ENCODE peak calls at places on chromosome 11, in nine cellular contexts. R is osteocyte, S is endothelial cell, K is adrenal gland, E is ovary, M is mucosa of descending colon, I is body of pancreas, G is brain microvascular endothelial cell, Y is fibroblast of lung. L is an unnamed sample.

GRCh38 chr11:86676533-86677154 is 4.2 kb upstream of the ME3 start:
- DNase-seq in R (no peak), S (peak), K (no peak), E (no peak), M (peak), I (no peak), G (no peak), Y (no peak), L (no peak)

GRCh38 chr11:117072517-117073218 is 25.6 kb downstream of the SIK3 start:
- DNase-seq in R (no peak), S (no peak), K (no peak), E (no peak), M (no peak), I (no peak), G (peak), Y (peak), L (peak)

GRCh38 chr11:33310720-33311500 is 53.7 kb downstream of the HIPK3 start:
- DNase-seq in R (no peak), S (no peak), K (no peak), E (no peak), M (no peak), I (no peak), G (peak), Y (no peak), L (no peak)

GRCh38 chr11:100151944-100152343 is 535.1 kb upstream of the ARHGAP42 start:
- DNase-seq in R (no peak), S (no peak), K (peak), E (no peak), M (no peak), I (no peak), G (peak), Y (no peak), L (peak)

GRCh38 chr11:108857382-108857781 is 192.5 kb downstream of the DDX10 start:
- DNase-seq in R (no peak), S (no peak), K (no peak), E (peak), M (no peak), I (peak), G (no peak), Y (no peak), L (no peak)

GRCh38 chr11:9039194-9039593 is 35.4 kb upstream of the NRIP3 start:
- DNase-seq in R (no peak), S (no peak), K (no peak), E (no peak), M (no peak), I (no peak), G (no peak), Y (no peak), L (no peak)

GRCh38 chr11:67024410-67024809 is 1.5 kb downstream of the SYT12 start:
- DNase-seq in R (no peak), S (no peak), K (no peak), E (no peak), M (no peak), I (no peak), G (no peak), Y (no peak), L (no peak)

GRCh38 chr11:70097783-70098182 is 19.7 kb downstream of the ANO1 start:
- DNase-seq in R (no peak), S (no peak), K (no peak), E (no peak), M (no peak), I (no peak), G (no peak), Y (no peak), L (no peak)

GRCh38 chr11:46555269-46556054 is 38.4 kb downstream of the AMBRA1 start:
- DNase-seq in R (no peak), S (no peak), K (no peak), E (no peak), M (no peak), I (no peak), G (peak), Y (peak), L (peak)

GRCh38 chr11:131666617-131667016 is 296.2 kb downstream of the NTM start:
- DNase-seq in R (no peak), S (no peak), K (no peak), E (no peak), M (no peak), I (no peak), G (no peak), Y (peak), L (peak)

GRCh38 chr11:124672531-124673215 is 866 bp downstream of the SIAE start:
- DNase-seq in R (no peak), S (no peak), K (no peak), E (no peak), M (no peak), I (no peak), G (no peak), Y (no peak), L (no peak)

GRCh38 chr11:102319544-102319943 is 2.3 kb downstream of the BIRC3 start:
- DNase-seq in R (no peak), S (no peak), K (no peak), E (no peak), M (no peak), I (no peak), G (no peak), Y (no peak), L (no peak)

GRCh38 chr11:112085822-112086421 is 634 bp downstream of the TIMM8B start:
- DNase-seq in R (no peak), S (no peak), K (peak), E (no peak), M (no peak), I (peak), G (peak), Y (peak), L (peak)

GRCh38 chr11:97965849-97966646 is 1054.7 kb upstream of the CNTN5 start:
- DNase-seq in R (no peak), S (no peak), K (no peak), E (no peak), M (no peak), I (no peak), G (peak), Y (peak), L (peak)

GRCh38 chr11:63854696-63855095 is 15.8 kb downstream of the MARK2 start:
- DNase-seq in R (no peak), S (no peak), K (no peak), E (no peak), M (no peak), I (no peak), G (no peak), Y (no peak), L (no peak)

GRCh38 chr11:66107600-66108151 is 37.6 kb downstream of the PACS1 start:
- DNase-seq in R (peak), S (no peak), K (no peak), E (no peak), M (no peak), I (no peak), G (no peak), Y (no peak), L (no peak)

GRCh38 chr11:63929616-63930015 is 9.2 kb upstream of the NAA40 start:
- DNase-seq in R (no peak), S (no peak), K (no peak), E (no peak), M (no peak), I (no peak), G (no peak), Y (no peak), L (no peak)

GRCh38 chr11:93392862-93393261 is 62.3 kb downstream of the DEUP1 start:
- DNase-seq in R (no peak), S (no peak), K (no peak), E (no peak), M (no peak), I (no peak), G (no peak), Y (no peak), L (no peak)

GRCh38 chr11:9600651-9601040 is 27.2 kb downstream of the WEE1 start:
- DNase-seq in R (no peak), S (no peak), K (no peak), E (no peak), M (no peak), I (no peak), G (no peak), Y (no peak), L (no peak)

GRCh38 chr11:130086627-130087026 is 16.9 kb downstream of the APLP2 start:
- DNase-seq in R (no peak), S (no peak), K (no peak), E (no peak), M (no peak), I (no peak), G (no peak), Y (no peak), L (no peak)

GRCh38 chr11:133663135-133663534 is 130.8 kb upstream of the OPCML start:
- DNase-seq in R (no peak), S (no peak), K (no peak), E (no peak), M (no peak), I (no peak), G (no peak), Y (no peak), L (no peak)

GRCh38 chr11:69212121-69213110 is 56.7 kb downstream of the SMIM38 start:
- DNase-seq in R (peak), S (no peak), K (no peak), E (no peak), M (no peak), I (no peak), G (no peak), Y (no peak), L (no peak)

GRCh38 chr11:77106321-77106720 is 3.7 kb downstream of the OMP start:
- DNase-seq in R (no peak), S (no peak), K (peak), E (no peak), M (peak), I (peak), G (no peak), Y (no peak), L (no peak)

GRCh38 chr11:20022363-20023081 is 137.8 kb downstream of the DBX1 start:
- DNase-seq in R (no peak), S (peak), K (no peak), E (peak), M (no peak), I (peak), G (peak), Y (peak), L (no peak)

GRCh38 chr11:124174001-124174400 is 9.1 kb upstream of the OR10D3 start:
- DNase-seq in R (no peak), S (peak), K (no peak), E (no peak), M (no peak), I (no peak), G (peak), Y (peak), L (peak)

GRCh38 chr11:83292709-83293435 is 6.7 kb upstream of the CCDC90B start:
- DNase-seq in R (no peak), S (peak), K (peak), E (no peak), M (no peak), I (peak), G (peak), Y (peak), L (peak)

GRCh38 chr11:1553808-1554594 is 18.1 kb downstream of the DUSP8 start:
- DNase-seq in R (no peak), S (no peak), K (no peak), E (no peak), M (peak), I (peak), G (no peak), Y (no peak), L (no peak)

GRCh38 chr11:29159552-29160465 is 857.0 kb downstream of the KCNA4 start:
- DNase-seq in R (no peak), S (peak), K (peak), E (no peak), M (peak), I (peak), G (peak), Y (peak), L (peak)

GRCh38 chr11:103671143-103671651 is 365.2 kb upstream of the DDI1 start:
- DNase-seq in R (no peak), S (no peak), K (no peak), E (no peak), M (no peak), I (no peak), G (no peak), Y (no peak), L (no peak)
- TF ChIP-seq CTCF in R (no peak), S (peak), K (no peak), E (no peak), M (no peak), I (no peak), G (peak), Y (no peak), L (peak)

DNA sequence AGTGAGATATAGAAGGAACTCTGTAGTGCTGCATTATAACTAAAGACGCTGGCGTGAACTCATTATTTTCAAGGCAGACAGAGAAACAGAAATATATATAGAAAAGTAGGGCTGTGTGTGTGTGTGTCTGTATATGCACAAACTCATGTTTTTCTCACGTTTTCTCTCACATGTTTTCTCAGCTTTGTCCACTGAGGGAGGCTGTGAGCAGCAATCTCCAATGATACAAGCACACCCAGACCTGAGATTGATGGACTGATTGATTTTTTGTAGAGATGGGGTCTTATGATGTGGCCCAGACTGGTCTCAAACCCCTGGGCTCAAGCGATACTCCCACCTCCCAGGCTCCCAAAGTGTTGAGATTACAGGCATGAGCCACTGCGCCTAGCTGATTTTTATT is 122.5 kb downstream of the SERGEF start:
- DNase-seq in R (no peak), S (no peak), K (no peak), E (no peak), M (no peak), I (no peak), G (no peak), Y (peak), L (no peak)
- TF ChIP-seq CTCF in R (peak), S (no peak), K (no peak), E (no peak), M (no peak), I (no peak), G (no peak), Y (peak), L (no peak)

GRCh38 chr11:62787005-62787759 is at the start of gene TMEM179B:
- DNase-seq in R (peak), S (peak), K (peak), E (peak), M (peak), I (peak), G (peak), Y (peak), L (peak)
- TF ChIP-seq CTCF in R (peak), S (peak), K (peak), E (peak), M (peak), I (peak), G (peak), Y (peak), L (no peak)

DNA sequence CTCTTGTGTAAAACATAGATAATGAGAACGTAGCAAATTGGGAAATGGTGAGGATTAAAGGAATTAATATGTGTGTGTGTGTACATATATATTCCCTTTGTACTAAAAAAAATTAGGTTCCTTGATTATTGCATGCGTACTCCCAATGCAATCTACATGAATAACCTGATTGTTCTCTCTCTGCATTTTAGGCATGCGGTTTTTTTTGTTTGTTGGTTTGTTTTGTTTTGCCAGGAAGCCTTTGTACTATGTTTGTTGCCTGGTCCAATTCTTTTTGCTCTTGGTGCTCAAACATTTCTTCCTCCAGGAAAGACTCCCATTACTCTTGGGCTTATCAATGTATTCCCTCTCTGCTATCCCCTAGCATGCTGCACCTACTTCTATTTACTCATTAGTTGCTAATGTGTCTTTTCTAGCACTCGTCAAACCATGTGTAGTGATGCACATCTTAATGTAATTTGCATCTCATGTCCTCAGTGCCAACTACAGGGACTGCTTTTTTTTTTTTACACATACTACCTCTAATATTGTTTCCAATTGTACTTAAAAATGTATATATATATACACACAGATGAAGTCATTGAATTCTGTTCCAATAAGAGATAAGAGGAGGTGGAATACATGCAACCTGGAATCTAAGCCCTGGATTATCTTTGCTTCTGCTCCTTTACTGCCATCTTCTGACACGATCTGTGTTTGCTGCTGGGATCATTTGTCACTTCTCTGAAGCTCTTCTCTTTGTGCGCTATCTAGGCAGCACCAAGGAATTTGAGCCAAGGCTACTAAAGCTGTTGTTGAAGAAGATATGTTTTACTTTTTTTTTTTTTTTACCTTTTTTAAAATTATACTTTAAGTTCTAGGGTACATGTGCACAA is 197.2 kb upstream of the ANO3 start:
- DNase-seq in R (no peak), S (peak), K (no peak), E (no peak), M (no peak), I (no peak), G (peak), Y (peak), L (no peak)
- TF ChIP-seq CTCF in R (peak), S (no peak), K (no peak), E (no peak), M (no peak), I (no peak), G (peak), Y (peak), L (peak)

GRCh38 chr11:363948-364761 is 5.1 kb upstream of the B4GALNT4 start:
- DNase-seq in R (no peak), S (no peak), K (no peak), E (peak), M (peak), I (peak), G (no peak), Y (no peak), L (peak)
- TF ChIP-seq CTCF in R (peak), S (no peak), K (no peak), E (no peak), M (peak), I (peak), G (peak), Y (peak), L (peak)

GRCh38 chr11:40130427-40130826 is 1329.0 kb downstream of the LRRC4C start:
- DNase-seq in R (no peak), S (peak), K (no peak), E (no peak), M (no peak), I (no peak), G (no peak), Y (no peak), L (no peak)
- TF ChIP-seq CTCF in R (no peak), S (no peak), K (no peak), E (no peak), M (no peak), I (no peak), G (no peak), Y (no peak), L (no peak)

GRCh38 chr11:11987503-11988022 is 20.9 kb downstream of the DKK3 start:
- DNase-seq in R (no peak), S (no peak), K (no peak), E (no peak), M (no peak), I (no peak), G (peak), Y (peak), L (peak)
- TF ChIP-seq CTCF in R (peak), S (peak), K (peak), E (no peak), M (no peak), I (no peak), G (peak), Y (peak), L (peak)

GRCh38 chr11:119723243-119723951 is 5.6 kb downstream of the NECTIN1 start:
- DNase-seq in R (no peak), S (no peak), K (no peak), E (no peak), M (no peak), I (no peak), G (no peak), Y (no peak), L (no peak)

GRCh38 chr11:119723952-119724325 is 5.1 kb downstream of the NECTIN1 start:
- DNase-seq in R (no peak), S (no peak), K (no peak), E (no peak), M (no peak), I (no peak), G (no peak), Y (no peak), L (no peak)

GRCh38 chr11:119720311-119720710 is 8.7 kb downstream of the NECTIN1 start:
- DNase-seq in R (no peak), S (no peak), K (no peak), E (no peak), M (no peak), I (no peak), G (no peak), Y (no peak), L (no peak)

GRCh38 chr11:119722281-119722794 is 6.7 kb downstream of the NECTIN1 start:
- DNase-seq in R (no peak), S (no peak), K (no peak), E (no peak), M (peak), I (peak), G (no peak), Y (no peak), L (no peak)

DNA sequence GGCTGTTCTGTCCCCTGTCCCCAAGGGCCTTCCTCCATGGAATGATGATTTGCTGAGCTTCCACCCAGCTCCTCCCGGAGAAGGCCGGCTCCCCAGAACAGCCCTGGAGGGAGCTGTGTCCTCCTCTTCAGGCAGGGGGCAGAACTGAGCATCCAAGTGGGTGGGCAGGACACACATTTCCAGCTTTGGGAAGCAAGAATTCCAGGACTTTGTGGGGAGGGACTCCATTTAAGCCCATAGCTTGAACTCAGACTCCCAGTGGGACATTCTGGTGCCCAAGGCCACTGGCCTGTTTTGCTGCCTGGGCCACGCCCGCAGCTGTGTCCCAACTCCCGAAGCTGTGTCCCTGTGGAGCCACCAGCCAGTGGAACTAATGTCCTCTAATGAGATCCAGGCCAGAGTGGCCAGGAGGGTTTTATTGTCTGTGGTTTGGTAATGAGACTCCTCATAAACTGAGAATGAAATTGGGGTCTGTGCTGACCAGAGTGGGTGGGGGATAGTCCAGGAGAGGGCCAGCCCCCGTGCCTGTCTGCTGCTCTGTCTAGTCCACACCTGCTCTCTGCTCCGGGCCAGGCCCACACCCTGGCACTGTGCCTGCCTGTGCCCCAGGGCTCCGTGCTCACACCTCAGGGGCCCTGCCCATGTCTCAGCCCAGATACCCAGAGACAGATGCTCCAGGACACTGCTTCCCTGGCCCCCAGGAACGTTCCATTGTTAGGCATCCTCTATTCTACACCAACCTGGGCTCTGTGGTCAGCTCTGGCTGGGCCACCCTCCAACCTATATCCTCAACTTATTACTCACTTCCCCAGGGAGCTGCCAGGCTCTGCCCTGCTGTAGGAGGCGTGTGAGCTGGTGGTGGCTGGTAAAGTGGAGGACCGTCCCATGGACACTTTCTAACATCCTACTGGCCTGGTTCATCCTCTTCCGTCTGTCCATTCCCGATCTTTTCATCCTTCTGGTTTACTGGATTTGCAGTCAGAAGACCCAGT is 7.6 kb downstream of the NECTIN1 start:
- DNase-seq in R (no peak), S (peak), K (no peak), E (no peak), M (peak), I (peak), G (no peak), Y (no peak), L (peak)
- TF ChIP-seq CTCF in R (peak), S (peak), K (peak), E (no peak), M (no peak), I (peak), G (peak), Y (peak), L (peak)

L was measured in HFFc6.